ENCODE peak calls at places on chromosome 17, in six cellular contexts. G is globus pallidus; R is Calu3; I is brain microvascular endothelial cell; C is nephron progenitor cell; E is CD4-positive, alpha-beta memory T cell. L is an unnamed sample.

GRCh38 chr17:34665150-34665802 is 85.9 kb downstream of the TMEM132E start:
- DNase-seq in G (no peak), I (no peak), E (peak), R (no peak), C (no peak), L (no peak)

GRCh38 chr17:8913091-8913490 is 45.6 kb upstream of the PIK3R6 start:
- DNase-seq in C (no peak), R (no peak), I (no peak), E (no peak), G (no peak), L (no peak)

GRCh38 chr17:27651411-27652345 is 20.7 kb downstream of the LGALS9 start:
- DNase-seq in I (peak), C (peak), G (peak), R (peak), E (peak), L (peak)

GRCh38 chr17:57092779-57093178 is 7.7 kb downstream of the AKAP1 start:
- DNase-seq in I (no peak), E (no peak), G (no peak), R (no peak), C (no peak), L (no peak)

GRCh38 chr17:55726440-55726839 is 3.8 kb upstream of the TMEM100 start:
- DNase-seq in G (no peak), R (peak), C (no peak), I (peak), E (no peak), L (no peak)

GRCh38 chr17:79942591-79943353 is 92.9 kb downstream of the TBC1D16 start:
- DNase-seq in E (no peak), C (peak), R (no peak), G (no peak), I (no peak), L (peak)

GRCh38 chr17:82031885-82032627 is 578 bp downstream of the RAC3 start:
- DNase-seq in E (peak), I (no peak), R (peak), G (no peak), C (no peak), L (peak)

GRCh38 chr17:68322630-68323029 is 31.3 kb downstream of the ARSG start:
- DNase-seq in E (no peak), G (no peak), C (no peak), I (no peak), R (no peak), L (no peak)

GRCh38 chr17:6374761-6375312 is 60.1 kb downstream of the AIPL1 start:
- DNase-seq in I (peak), R (peak), C (peak), G (no peak), E (no peak), L (no peak)

GRCh38 chr17:83106036-83106577 is 26.7 kb downstream of the METRNL start:
- DNase-seq in E (no peak), C (no peak), R (no peak), G (no peak), I (no peak), L (no peak)

GRCh38 chr17:3040882-3041281 is 22.5 kb downstream of the OR1D5 start:
- DNase-seq in E (no peak), G (no peak), R (no peak), I (no peak), C (no peak), L (no peak)

GRCh38 chr17:49101054-49101534 is 31.5 kb upstream of the B4GALNT2 start:
- DNase-seq in R (peak), C (no peak), E (no peak), I (peak), G (no peak), L (peak)

GRCh38 chr17:11636771-11637170 is 38.5 kb downstream of the DNAH9 start:
- DNase-seq in R (no peak), G (no peak), E (no peak), C (no peak), I (no peak), L (no peak)

GRCh38 chr17:68019336-68019674 is 16.2 kb upstream of the KPNA2 start:
- DNase-seq in G (no peak), C (no peak), I (no peak), E (no peak), R (no peak), L (peak)

GRCh38 chr17:42112552-42113176 is at the start of gene DHX58:
- DNase-seq in I (peak), R (peak), E (peak), C (no peak), G (peak), L (no peak)

GRCh38 chr17:32461853-32462617 is 17.7 kb downstream of the PSMD11 start:
- DNase-seq in G (peak), C (peak), R (peak), I (peak), E (peak), L (peak)

GRCh38 chr17:7881655-7882054 is 6.9 kb upstream of the CHD3 start:
- DNase-seq in G (no peak), E (no peak), R (no peak), I (no peak), C (no peak), L (no peak)

GRCh38 chr17:7260601-7261376 is 1.5 kb downstream of the CLDN7 start:
- DNase-seq in E (no peak), I (no peak), R (peak), C (peak), G (no peak), L (peak)